ENCODE peak calls at places on chromosomes 12 and 14, in five cellular contexts. B is astrocyte of the spinal cord, G is neural crest cell, N is ascending aorta, L is left ventricle myocardium inferior. I is an unnamed sample.

GRCh38 chr14:103161054-103161397 is 37.8 kb downstream of the TNFAIP2 start:
- DNase-seq in N (no peak), L (no peak), G (no peak), B (no peak), I (no peak)

GRCh38 chr12:53208877-53209463 is 1.9 kb upstream of the ITGB7 start:
- DNase-seq in L (no peak), N (no peak), G (no peak), B (no peak), I (no peak)

GRCh38 chr12:76198839-76199238 is 114.4 kb upstream of the NAP1L1 start:
- DNase-seq in B (no peak), L (no peak), N (no peak), G (no peak), I (no peak)

GRCh38 chr14:100676089-100676685 is 50.5 kb upstream of the DLK1 start:
- DNase-seq in L (no peak), G (no peak), N (no peak), B (no peak), I (no peak)

GRCh38 chr12:68455676-68456345 is 123.6 kb upstream of the MDM1 start:
- DNase-seq in B (no peak), L (no peak), G (no peak), N (no peak), I (no peak)

GRCh38 chr12:2267624-2268477 is 215.1 kb downstream of the CACNA1C start:
- DNase-seq in L (no peak), G (no peak), B (peak; percentile 26), N (peak; percentile 91), I (no peak)

GRCh38 chr14:60970146-60970545 is 10.7 kb downstream of the TRMT5 start:
- DNase-seq in L (no peak), B (no peak), N (no peak), G (no peak), I (no peak)

GRCh38 chr12:91618281-91618680 is 435.7 kb upstream of the DCN start:
- DNase-seq in N (no peak), B (no peak), G (no peak), L (no peak), I (no peak)

GRCh38 chr14:69877492-69877891 is 1.7 kb upstream of the SMOC1 start:
- DNase-seq in B (peak; percentile 64), L (no peak), G (no peak), N (no peak), I (no peak)

GRCh38 chr12:130184531-130185090 is 22.3 kb downstream of the FZD10 start:
- DNase-seq in G (no peak), N (no peak), L (no peak), B (no peak), I (no peak)

GRCh38 chr12:127558363-127558762 is 708.6 kb upstream of the TMEM132C start:
- DNase-seq in N (no peak), G (no peak), L (no peak), B (peak; percentile 7), I (no peak)

GRCh38 chr14:96002511-96002884 is 36.7 kb upstream of the C14orf132 start:
- DNase-seq in L (no peak), G (no peak), N (no peak), B (no peak), I (no peak)
- TF ChIP-seq CTCF in L (no peak), G (no peak), N (no peak), B (no peak), I (no peak)

GRCh38 chr14:43898709-43899108 is 608.4 kb downstream of the FSCB start:
- DNase-seq in G (no peak), L (no peak), N (no peak), B (no peak), I (no peak)
- TF ChIP-seq CTCF in G (peak; percentile 39), L (no peak), N (no peak), B (no peak), I (no peak)

GRCh38 chr14:81221579-81222102 is 882 bp upstream of the GTF2A1 start:
- DNase-seq in N (no peak), B (no peak), L (no peak), G (no peak), I (no peak)

GRCh38 chr14:81219210-81219820 is 1.4 kb downstream of the GTF2A1 start:
- DNase-seq in L (peak; percentile 89), N (peak; percentile 97), G (peak; percentile 86), B (peak; percentile 98), I (peak; percentile 87)

GRCh38 chr14:81219821-81220487 is 805 bp downstream of the GTF2A1 start:
- DNase-seq in L (peak; percentile 45), N (no peak), G (peak; percentile 26), B (no peak), I (peak; percentile 56)

GRCh38 chr14:81220488-81220766 is 332 bp downstream of the GTF2A1 start:
- DNase-seq in B (no peak), L (no peak), N (no peak), G (no peak), I (no peak)

GRCh38 chr14:81220767-81221578 is at the start of gene GTF2A1:
- DNase-seq in L (peak; percentile 95), B (peak; percentile 98), N (peak; percentile 97), G (peak; percentile 93), I (peak; percentile 94)
- TF ChIP-seq CTCF in L (no peak), B (no peak), N (no peak), G (no peak), I (no peak)

GRCh38 chr14:52012635-52013034 is 23.3 kb downstream of the RTRAF start:
- DNase-seq in G (no peak), B (peak; percentile 58), L (peak; percentile 76), N (no peak), I (no peak)

GRCh38 chr14:52015411-52016030 is 26.2 kb downstream of the RTRAF start:
- DNase-seq in L (no peak), N (no peak), G (peak; percentile 19), B (peak; percentile 34), I (no peak)

GRCh38 chr14:52014601-52015267 is 25.4 kb downstream of the RTRAF start:
- DNase-seq in L (peak; percentile 65), B (no peak), G (peak; percentile 29), N (no peak), I (no peak)

GRCh38 chr14:52011557-52011956 is 22.2 kb downstream of the RTRAF start:
- DNase-seq in G (no peak), L (no peak), N (no peak), B (no peak), I (no peak)

DNA sequence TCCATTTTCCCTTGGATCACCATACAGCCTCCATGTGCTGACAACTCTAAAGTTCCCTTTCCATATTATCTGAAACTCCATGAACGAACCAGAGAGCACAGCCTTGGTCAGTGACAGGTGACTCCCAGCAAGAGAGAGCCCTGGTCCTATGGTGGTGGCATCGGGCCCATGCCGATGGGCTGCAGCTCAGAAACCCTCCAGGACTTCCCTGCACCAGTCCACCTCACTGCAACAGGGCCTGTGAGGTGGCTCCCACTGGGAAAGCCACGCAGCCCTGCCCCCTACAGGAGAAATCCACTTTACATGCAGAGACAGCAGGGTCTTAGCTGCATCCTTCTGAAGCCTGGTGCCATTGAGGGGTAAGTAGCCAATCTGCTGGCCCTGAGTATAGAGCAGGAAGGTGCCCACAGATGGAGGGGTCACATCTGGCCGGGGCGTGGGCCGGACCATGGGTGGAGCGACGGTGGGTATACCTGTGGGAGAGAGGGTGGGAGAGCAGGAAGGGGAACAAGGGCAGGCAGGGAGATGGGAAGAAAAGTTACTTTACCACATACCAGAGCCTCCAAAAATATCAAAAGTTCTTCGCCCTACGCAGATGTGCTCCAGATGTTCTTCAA is 24.7 kb downstream of the RTRAF start:
- DNase-seq in N (no peak), G (peak; percentile 54), B (no peak), L (peak; percentile 48), I (no peak)
- TF ChIP-seq CTCF in N (no peak), G (peak; percentile 50), B (peak; percentile 31), L (peak; percentile 34), I (no peak)

GRCh38 chr14:76655331-76655730 is 105.9 kb upstream of the VASH1 start:
- DNase-seq in G (no peak), B (no peak), N (no peak), L (no peak), I (no peak)

GRCh38 chr14:76657404-76657803 is 103.9 kb upstream of the VASH1 start:
- DNase-seq in G (no peak), N (no peak), L (no peak), B (no peak), I (no peak)

GRCh38 chr14:76653875-76654572 is 107.2 kb upstream of the VASH1 start:
- DNase-seq in B (no peak), N (no peak), L (no peak), G (no peak), I (no peak)

GRCh38 chr14:76656592-76656991 is 104.7 kb upstream of the VASH1 start:
- DNase-seq in L (no peak), B (no peak), N (no peak), G (no peak), I (no peak)

GRCh38 chr14:76654573-76654955 is 106.7 kb upstream of the VASH1 start:
- DNase-seq in G (no peak), N (no peak), L (no peak), B (no peak), I (no peak)
- TF ChIP-seq CTCF in G (no peak), N (no peak), L (no peak), B (no peak), I (no peak)

GRCh38 chr12:47899466-47899865 is 5.3 kb downstream of the VDR start:
- DNase-seq in B (no peak), G (no peak), L (no peak), N (no peak), I (no peak)

GRCh38 chr12:47902131-47902639 is 2.6 kb downstream of the VDR start:
- DNase-seq in B (no peak), N (no peak), G (no peak), L (no peak), I (no peak)

GRCh38 chr12:47900101-47900479 is 4.7 kb downstream of the VDR start:
- DNase-seq in G (no peak), L (no peak), B (no peak), N (no peak), I (no peak)

GRCh38 chr12:47901285-47902093 is 3.3 kb downstream of the VDR start:
- DNase-seq in N (no peak), L (no peak), B (no peak), G (no peak), I (no peak)

GRCh38 chr12:47900480-47901129 is 4.2 kb downstream of the VDR start:
- DNase-seq in L (no peak), N (no peak), B (no peak), G (no peak), I (no peak)
- TF ChIP-seq CTCF in L (peak; percentile 46), N (no peak), B (no peak), G (no peak), I (no peak)

DNA sequence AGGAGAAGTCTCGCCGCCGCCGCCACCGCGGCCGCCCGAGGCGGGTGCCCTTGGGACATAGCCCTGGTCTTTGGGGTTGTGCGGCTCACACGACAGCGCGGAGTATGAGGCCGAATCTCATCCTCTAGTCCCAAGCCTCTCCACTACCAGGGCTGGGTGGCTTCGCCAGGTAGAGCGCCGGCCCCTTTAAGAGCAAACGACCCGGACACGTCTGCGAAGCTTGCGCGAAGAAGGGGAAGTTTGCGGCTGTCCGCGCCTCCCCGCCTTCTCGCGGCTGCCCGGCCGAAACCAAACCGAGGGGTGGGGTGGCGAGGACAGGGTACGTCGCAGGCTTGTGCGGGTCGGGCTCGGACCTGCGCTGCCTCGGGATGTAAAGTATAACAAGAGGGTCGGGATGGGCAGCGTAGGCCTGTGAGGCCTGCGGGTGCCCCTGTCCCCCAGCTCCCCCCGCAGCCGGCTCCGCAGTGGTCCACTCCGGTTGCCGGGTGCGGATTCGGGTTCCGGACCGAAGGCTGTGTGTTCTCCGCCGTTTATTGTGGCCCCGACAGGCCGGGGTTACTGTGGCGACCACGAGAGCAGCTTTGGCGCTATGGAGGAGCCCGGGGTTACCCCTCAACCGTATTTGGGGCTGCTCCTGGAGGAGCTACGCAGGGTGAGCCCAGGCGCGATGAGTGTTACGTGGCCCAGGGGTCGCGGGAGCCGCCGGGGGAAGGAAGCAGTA is 33.3 kb downstream of the MIA2 start:
- DNase-seq in L (peak; percentile 84), B (peak; percentile 90), G (peak; percentile 75), N (peak; percentile 86), I (peak; percentile 86)
- TF ChIP-seq CTCF in L (no peak), B (no peak), G (no peak), N (no peak), I (no peak)

I was measured in natural killer cell.